ENCODE peak calls at places on chromosomes 11 and 22, in eight cellular contexts. A, L, T, O, W, I, X and S are unnamed samples.

GRCh38 chr11:65078151-65078550 is 5.7 kb downstream of the CDCA5 start:
- DNase-seq in A (peak), L (peak), T (peak), O (peak), W (no peak), I (peak), X (peak), S (peak)

GRCh38 chr11:68480193-68480592 is 19.6 kb downstream of the PPP6R3 start:
- DNase-seq in A (no peak), L (no peak), T (no peak), O (no peak), W (no peak), I (no peak), X (no peak), S (no peak)

GRCh38 chr11:110091995-110092576 is 1.1 kb upstream of the ZC3H12C start:
- DNase-seq in A (peak), L (no peak), T (no peak), O (peak), W (no peak), I (no peak), X (no peak), S (no peak)

GRCh38 chr11:110098645-110099044 is 5.5 kb downstream of the ZC3H12C start:
- DNase-seq in A (no peak), L (no peak), T (peak), O (no peak), W (no peak), I (no peak), X (no peak), S (no peak)

GRCh38 chr11:119284344-119285157 is 32.4 kb downstream of the MCAM start:
- DNase-seq in A (no peak), L (peak), T (peak), O (peak), W (no peak), I (no peak), X (no peak), S (no peak)

GRCh38 chr11:74008373-74009229 is at the start of gene UCP3:
- DNase-seq in A (no peak), L (no peak), T (no peak), O (no peak), W (no peak), I (no peak), X (no peak), S (no peak)

GRCh38 chr22:19848298-19849224 is 6.1 kb downstream of the GNB1L start:
- DNase-seq in A (peak), L (no peak), T (no peak), O (no peak), W (no peak), I (no peak), X (no peak), S (no peak)

GRCh38 chr22:49918911-49919881 is 762 bp downstream of the CRELD2 start:
- DNase-seq in A (no peak), L (no peak), T (no peak), O (no peak), W (no peak), I (no peak), X (no peak), S (no peak)

GRCh38 chr11:2158291-2158737 is 2.7 kb downstream of the INS start:
- DNase-seq in A (no peak), L (no peak), T (no peak), O (no peak), W (no peak), I (no peak), X (no peak), S (no peak)

GRCh38 chr11:95659088-95659487 is 130.5 kb downstream of the FAM76B start:
- DNase-seq in A (no peak), L (no peak), T (peak), O (no peak), W (no peak), I (no peak), X (peak), S (no peak)

GRCh38 chr11:63939351-63939920 is 634 bp downstream of the NAA40 start:
- DNase-seq in A (no peak), L (no peak), T (no peak), O (no peak), W (no peak), I (no peak), X (no peak), S (no peak)

GRCh38 chr22:49305215-49305965 is 522.3 kb downstream of the BRD1 start:
- DNase-seq in A (peak), L (peak), T (no peak), O (peak), W (peak), I (peak), X (no peak), S (peak)

GRCh38 chr22:50316114-50317065 is 8.9 kb upstream of the PLXNB2 start:
- DNase-seq in A (peak), L (peak), T (no peak), O (no peak), W (no peak), I (no peak), X (no peak), S (no peak)

GRCh38 chr11:96168623-96169022 is 174.4 kb downstream of the MAML2 start:
- DNase-seq in A (no peak), L (no peak), T (peak), O (no peak), W (no peak), I (no peak), X (peak), S (no peak)

GRCh38 chr11:16280256-16280682 is 76.1 kb downstream of the SOX6 start:
- DNase-seq in A (no peak), L (no peak), T (no peak), O (no peak), W (peak), I (no peak), X (no peak), S (no peak)